ENCODE peak calls at places on chromosomes 16 and 17, in seven cellular contexts. One of them, this sample, is unnamed.

GRCh38 chr17:60599220-60599619 is 773 bp upstream of the PPM1D start:
- DNase-seq in PC-9: no peak
- DNase-seq in GM12865: no peak
- DNase-seq in stomach: no peak
- DNase-seq in A549: no peak
- DNase-seq in HFFc6: no peak
- DNase-seq in adrenal gland: no peak
- DNase-seq in this sample: no peak

GRCh38 chr16:15046692-15047376 is 9.0 kb downstream of the NTAN1 start:
- DNase-seq in PC-9: no peak
- DNase-seq in GM12865: no peak
- DNase-seq in stomach: no peak
- DNase-seq in A549: peak; percentile 32
- DNase-seq in HFFc6: no peak
- DNase-seq in adrenal gland: no peak
- DNase-seq in this sample: no peak

GRCh38 chr17:4475463-4475862 is 23.2 kb upstream of the SPNS2 start:
- DNase-seq in PC-9: no peak
- DNase-seq in GM12865: no peak
- DNase-seq in stomach: no peak
- DNase-seq in A549: no peak
- DNase-seq in HFFc6: no peak
- DNase-seq in adrenal gland: no peak
- DNase-seq in this sample: no peak

GRCh38 chr17:78330570-78331224 is 29.2 kb downstream of the SOCS3 start:
- DNase-seq in PC-9: peak; percentile 85
- DNase-seq in GM12865: no peak
- DNase-seq in stomach: no peak
- DNase-seq in A549: peak; percentile 92
- DNase-seq in HFFc6: no peak
- DNase-seq in adrenal gland: no peak
- DNase-seq in this sample: peak; percentile 52

GRCh38 chr16:29658693-29659092 is 4.4 kb upstream of the SPN start:
- DNase-seq in PC-9: no peak
- DNase-seq in GM12865: no peak
- DNase-seq in stomach: no peak
- DNase-seq in A549: no peak
- DNase-seq in HFFc6: no peak
- DNase-seq in adrenal gland: no peak
- DNase-seq in this sample: no peak

GRCh38 chr17:58587713-58588117 is 73.3 kb upstream of the MTMR4 start:
- DNase-seq in PC-9: peak; percentile 41
- DNase-seq in GM12865: peak; percentile 72
- DNase-seq in stomach: peak; percentile 62
- DNase-seq in A549: peak; percentile 69
- DNase-seq in HFFc6: no peak
- DNase-seq in adrenal gland: peak; percentile 51
- DNase-seq in this sample: peak; percentile 46

GRCh38 chr16:19659554-19659953 is 58.5 kb downstream of the KNOP1 start:
- DNase-seq in PC-9: no peak
- DNase-seq in GM12865: no peak
- DNase-seq in stomach: no peak
- DNase-seq in A549: peak; percentile 13
- DNase-seq in HFFc6: no peak
- DNase-seq in adrenal gland: no peak
- DNase-seq in this sample: no peak

GRCh38 chr16:27768651-27769270 is 218.8 kb downstream of the KATNIP start:
- DNase-seq in PC-9: no peak
- DNase-seq in GM12865: no peak
- DNase-seq in stomach: no peak
- DNase-seq in A549: no peak
- DNase-seq in HFFc6: no peak
- DNase-seq in adrenal gland: no peak
- DNase-seq in this sample: no peak

GRCh38 chr17:40093005-40093579 is 7.3 kb downstream of the NR1D1 start:
- DNase-seq in PC-9: no peak
- DNase-seq in GM12865: no peak
- DNase-seq in stomach: no peak
- DNase-seq in A549: no peak
- DNase-seq in HFFc6: no peak
- DNase-seq in adrenal gland: no peak
- DNase-seq in this sample: no peak

GRCh38 chr17:34391241-34391640 is 28.2 kb upstream of the CCL1 start:
- DNase-seq in PC-9: no peak
- DNase-seq in GM12865: peak; percentile 19
- DNase-seq in stomach: no peak
- DNase-seq in A549: no peak
- DNase-seq in HFFc6: no peak
- DNase-seq in adrenal gland: no peak
- DNase-seq in this sample: no peak

GRCh38 chr16:84044108-84044488 is 1.5 kb upstream of the SLC38A8 start:
- DNase-seq in PC-9: no peak
- DNase-seq in GM12865: peak; percentile 24
- DNase-seq in stomach: no peak
- DNase-seq in A549: peak; percentile 53
- DNase-seq in HFFc6: peak; percentile 16
- DNase-seq in adrenal gland: no peak
- DNase-seq in this sample: peak; percentile 14

GRCh38 chr17:596287-596686 is 118.4 kb downstream of the VPS53 start:
- DNase-seq in PC-9: no peak
- DNase-seq in GM12865: no peak
- DNase-seq in stomach: no peak
- DNase-seq in A549: peak; percentile 86
- DNase-seq in HFFc6: no peak
- DNase-seq in adrenal gland: peak; percentile 45
- DNase-seq in this sample: peak; percentile 42

GRCh38 chr17:9644910-9645751 is at the start of gene USP43:
- DNase-seq in PC-9: peak; percentile 90
- DNase-seq in GM12865: no peak
- DNase-seq in stomach: peak; percentile 69
- DNase-seq in A549: peak; percentile 72
- DNase-seq in HFFc6: no peak
- DNase-seq in adrenal gland: no peak
- DNase-seq in this sample: peak; percentile 45

GRCh38 chr16:11240636-11241473 is 15.1 kb downstream of the SOCS1 start:
- DNase-seq in PC-9: no peak
- DNase-seq in GM12865: no peak
- DNase-seq in stomach: peak; percentile 61
- DNase-seq in A549: no peak
- DNase-seq in HFFc6: no peak
- DNase-seq in adrenal gland: no peak
- DNase-seq in this sample: no peak

GRCh38 chr17:49913226-49914095 is 55.5 kb upstream of the DLX4 start:
- DNase-seq in PC-9: no peak
- DNase-seq in GM12865: no peak
- DNase-seq in stomach: no peak
- DNase-seq in A549: peak; percentile 45
- DNase-seq in HFFc6: peak; percentile 41
- DNase-seq in adrenal gland: no peak
- DNase-seq in this sample: peak; percentile 77

GRCh38 chr17:42347198-42347597 is 41.0 kb downstream of the STAT3 start:
- DNase-seq in PC-9: peak; percentile 29
- DNase-seq in GM12865: no peak
- DNase-seq in stomach: peak; percentile 67
- DNase-seq in A549: peak; percentile 37
- DNase-seq in HFFc6: peak; percentile 87
- DNase-seq in adrenal gland: peak; percentile 78
- DNase-seq in this sample: peak; percentile 89

GRCh38 chr16:578870-579405 is 9.2 kb downstream of the PIGQ start:
- DNase-seq in PC-9: no peak
- DNase-seq in GM12865: peak; percentile 87
- DNase-seq in stomach: peak; percentile 85
- DNase-seq in A549: peak; percentile 84
- DNase-seq in HFFc6: no peak
- DNase-seq in adrenal gland: peak; percentile 78
- DNase-seq in this sample: no peak

GRCh38 chr17:12395733-12396354 is 269.8 kb upstream of the MYOCD start:
- DNase-seq in PC-9: no peak
- DNase-seq in GM12865: peak; percentile 37
- DNase-seq in stomach: peak; percentile 34
- DNase-seq in A549: peak; percentile 61
- DNase-seq in HFFc6: peak; percentile 13
- DNase-seq in adrenal gland: peak; percentile 13
- DNase-seq in this sample: no peak

GRCh38 chr17:17165666-17166308 is 40.3 kb downstream of the PLD6 start:
- DNase-seq in PC-9: no peak
- DNase-seq in GM12865: no peak
- DNase-seq in stomach: no peak
- DNase-seq in A549: no peak
- DNase-seq in HFFc6: no peak
- DNase-seq in adrenal gland: no peak
- DNase-seq in this sample: no peak

GRCh38 chr16:15553313-15554088 is 89.5 kb downstream of the MARF1 start:
- DNase-seq in PC-9: no peak
- DNase-seq in GM12865: no peak
- DNase-seq in stomach: no peak
- DNase-seq in A549: no peak
- DNase-seq in HFFc6: no peak
- DNase-seq in adrenal gland: no peak
- DNase-seq in this sample: no peak

GRCh38 chr17:82648761-82649474 is 674 bp upstream of the WDR45B start:
- DNase-seq in PC-9: peak; percentile 45
- DNase-seq in GM12865: no peak
- DNase-seq in stomach: peak; percentile 43
- DNase-seq in A549: peak; percentile 38
- DNase-seq in HFFc6: no peak
- DNase-seq in adrenal gland: peak; percentile 72
- DNase-seq in this sample: peak; percentile 34

GRCh38 chr16:5321925-5322324 is 224.3 kb upstream of the EEF2KMT start:
- DNase-seq in PC-9: no peak
- DNase-seq in GM12865: peak; percentile 2
- DNase-seq in stomach: no peak
- DNase-seq in A549: no peak
- DNase-seq in HFFc6: no peak
- DNase-seq in adrenal gland: no peak
- DNase-seq in this sample: no peak

GRCh38 chr16:85396879-85397871 is 215.9 kb upstream of the GSE1 start:
- DNase-seq in PC-9: peak; percentile 62
- DNase-seq in GM12865: peak; percentile 27
- DNase-seq in stomach: no peak
- DNase-seq in A549: peak; percentile 28
- DNase-seq in HFFc6: no peak
- DNase-seq in adrenal gland: peak; percentile 13
- DNase-seq in this sample: no peak